ENCODE peak calls at places on chromosomes 5 and 9, in nine cellular contexts. Q is esophagus muscularis mucosa, C is lower lobe of right lung, E is astrocyte of the spinal cord, R is kidney, O is progenitor cell of endocrine pancreas, Y is fibroblast of lung, W is fibroblast of mammary gland, S is uterus. J is an unnamed sample.
A peak's percentile ranks its signal among the peaks of the same experiment; 100 is the strongest.

GRCh38 chr9:87301381-87301780 is 196.3 kb upstream of the DAPK1 start:
- DNase-seq in Q (no peak), C (no peak), E (no peak), R (no peak), O (no peak), Y (no peak), W (peak; percentile 31), S (peak; percentile 50), J (no peak)

GRCh38 chr5:149445739-149446369 is 66.8 kb upstream of the IL17B start:
- DNase-seq in Q (no peak), C (no peak), E (peak; percentile 98), R (no peak), O (no peak), Y (peak; percentile 99), W (peak; percentile 99), S (peak; percentile 83), J (no peak)

GRCh38 chr9:14670718-14671117 is 22.5 kb downstream of the ZDHHC21 start:
- DNase-seq in Q (no peak), C (no peak), E (peak; percentile 44), R (no peak), O (no peak), Y (peak; percentile 58), W (peak; percentile 54), S (no peak), J (no peak)

GRCh38 chr5:130871346-130872086 is 293.5 kb downstream of the HINT1 start:
- DNase-seq in Q (no peak), C (no peak), E (peak; percentile 20), R (no peak), O (no peak), Y (peak; percentile 5), W (peak; percentile 73), S (no peak), J (no peak)

GRCh38 chr5:37950436-37950835 is 110.6 kb upstream of the GDNF start:
- DNase-seq in Q (no peak), C (no peak), E (no peak), R (no peak), O (no peak), Y (peak; percentile 21), W (no peak), S (no peak), J (no peak)

GRCh38 chr5:156871212-156871611 is 21.1 kb downstream of the PPP1R2B start:
- DNase-seq in Q (no peak), C (no peak), E (no peak), R (no peak), O (no peak), Y (no peak), W (no peak), S (no peak), J (no peak)

GRCh38 chr9:277595-278330 is 63.1 kb downstream of the DOCK8 start:
- DNase-seq in Q (no peak), C (no peak), E (no peak), R (no peak), O (no peak), Y (no peak), W (no peak), S (no peak), J (no peak)

GRCh38 chr5:131462479-131462878 is 172.6 kb downstream of the RAPGEF6 start:
- DNase-seq in Q (no peak), C (no peak), E (no peak), R (no peak), O (no peak), Y (no peak), W (no peak), S (no peak), J (no peak)

GRCh38 chr5:131773805-131774204 is 23.0 kb downstream of the FNIP1 start:
- DNase-seq in Q (no peak), C (no peak), E (no peak), R (no peak), O (no peak), Y (no peak), W (no peak), S (no peak), J (no peak)

GRCh38 chr5:179914032-179914755 is 6.5 kb upstream of the TBC1D9B start:
- DNase-seq in Q (no peak), C (no peak), E (peak; percentile 35), R (no peak), O (no peak), Y (peak; percentile 42), W (peak; percentile 59), S (no peak), J (peak; percentile 36)

GRCh38 chr9:5714501-5715401 is 85.8 kb downstream of the RIC1 start:
- DNase-seq in Q (no peak), C (no peak), E (peak; percentile 45), R (no peak), O (no peak), Y (peak; percentile 47), W (peak; percentile 57), S (no peak), J (no peak)

GRCh38 chr5:133354323-133355161 is 257.8 kb downstream of the FSTL4 start:
- DNase-seq in Q (no peak), C (no peak), E (no peak), R (no peak), O (no peak), Y (no peak), W (no peak), S (no peak), J (no peak)

GRCh38 chr5:137778772-137779564 is 24.8 kb upstream of the HNRNPA0 start:
- DNase-seq in Q (no peak), C (no peak), E (peak; percentile 50), R (no peak), O (no peak), Y (peak; percentile 33), W (peak; percentile 60), S (no peak), J (no peak)

GRCh38 chr5:113214026-113214425 is 220.8 kb downstream of the TSSK1B start:
- DNase-seq in Q (peak; percentile 50), C (no peak), E (peak; percentile 52), R (no peak), O (no peak), Y (peak; percentile 61), W (no peak), S (no peak), J (no peak)

GRCh38 chr5:177100714-177101121 is 14.0 kb downstream of the FGFR4 start:
- DNase-seq in Q (no peak), C (no peak), E (no peak), R (no peak), O (no peak), Y (no peak), W (no peak), S (no peak), J (no peak)

DNA sequence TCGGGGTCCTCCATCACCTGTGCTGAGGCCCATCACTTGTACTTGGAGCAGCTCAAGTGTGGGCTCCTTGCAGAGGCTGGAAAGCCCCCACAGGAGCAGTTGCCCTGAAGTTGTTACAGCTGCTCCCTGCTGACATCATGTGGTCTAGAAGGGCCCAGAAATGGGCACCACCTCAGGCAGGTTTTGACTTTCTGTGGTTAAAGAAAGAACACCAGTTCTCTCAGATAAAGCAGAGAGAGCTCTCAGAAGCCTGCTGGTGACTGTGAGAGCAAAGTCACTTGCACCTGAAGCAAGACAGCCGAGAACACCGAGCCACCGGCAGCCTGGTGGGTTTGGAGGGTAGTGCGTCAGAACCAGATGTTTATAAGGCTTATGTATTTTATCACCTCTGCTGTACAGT is 70.4 kb downstream of the MVB12B start:
- DNase-seq in Q (no peak), C (no peak), E (no peak), R (no peak), O (no peak), Y (no peak), W (no peak), S (no peak), J (no peak)
- TF ChIP-seq CTCF in Q (no peak), C (peak; percentile 20), E (no peak), R (no peak), O (peak; percentile 37), Y (no peak), W (no peak), S (no peak), J (peak; percentile 42)

GRCh38 chr5:58087905-58088304 is 372.0 kb downstream of the PLK2 start:
- DNase-seq in Q (no peak), C (no peak), E (no peak), R (no peak), O (no peak), Y (no peak), W (no peak), S (no peak), J (no peak)

GRCh38 chr5:58094031-58094430 is 365.9 kb downstream of the PLK2 start:
- DNase-seq in Q (no peak), C (no peak), E (no peak), R (no peak), O (no peak), Y (no peak), W (peak; percentile 11), S (no peak), J (no peak)

GRCh38 chr5:58087131-58087530 is 372.8 kb downstream of the PLK2 start:
- DNase-seq in Q (no peak), C (no peak), E (no peak), R (no peak), O (no peak), Y (no peak), W (no peak), S (no peak), J (no peak)

GRCh38 chr5:58088941-58089340 is 370.9 kb downstream of the PLK2 start:
- DNase-seq in Q (no peak), C (no peak), E (no peak), R (no peak), O (no peak), Y (peak; percentile 17), W (no peak), S (no peak), J (no peak)

DNA sequence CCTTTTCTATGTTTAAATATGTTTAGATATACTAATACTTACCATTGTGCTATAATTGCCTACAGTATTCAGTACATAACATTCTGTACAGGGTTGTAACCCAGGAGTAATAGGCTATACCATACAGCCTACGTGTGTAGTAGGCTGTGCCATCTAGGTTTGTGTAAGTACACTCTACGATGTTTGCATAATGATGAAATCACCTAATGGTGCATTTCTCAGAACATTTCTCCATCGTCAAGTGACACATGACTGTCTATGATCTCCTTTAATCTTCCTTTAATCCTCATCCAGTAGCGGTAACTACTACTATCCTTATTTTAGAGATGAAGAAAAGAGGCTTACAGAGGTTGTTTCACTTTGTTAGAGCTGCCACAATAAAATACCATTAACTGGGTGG is 369.2 kb downstream of the PLK2 start:
- DNase-seq in Q (no peak), C (no peak), E (no peak), R (no peak), O (no peak), Y (no peak), W (no peak), S (no peak), J (no peak)
- TF ChIP-seq CTCF in Q (no peak), C (no peak), E (no peak), R (no peak), O (no peak), Y (no peak), W (no peak), S (no peak), J (no peak)

DNA sequence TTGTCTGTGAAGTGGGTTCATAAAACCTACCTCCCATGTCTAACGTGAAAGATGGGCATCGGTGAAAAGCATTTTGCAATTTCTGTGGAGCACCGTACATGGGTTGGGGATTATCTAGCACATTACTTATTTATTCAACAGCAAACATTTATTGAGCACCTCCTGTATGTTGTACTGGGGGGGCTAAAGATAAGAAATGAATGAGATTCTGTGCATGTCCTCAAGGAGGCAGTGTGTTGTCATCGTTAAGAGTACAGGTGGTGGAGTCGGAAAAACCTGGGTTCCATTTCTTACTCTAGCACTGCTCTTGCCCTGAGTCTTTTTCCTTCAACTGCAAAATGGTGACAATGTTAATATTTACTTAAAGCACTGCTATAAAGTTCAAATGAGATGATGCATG is 30.4 kb upstream of the DENND1A start:
- DNase-seq in Q (no peak), C (no peak), E (no peak), R (no peak), O (no peak), Y (no peak), W (no peak), S (no peak), J (no peak)
- TF ChIP-seq CTCF in Q (no peak), C (no peak), E (no peak), R (no peak), O (peak; percentile 3), Y (no peak), W (peak; percentile 12), S (no peak), J (peak; percentile 27)

GRCh38 chr5:15993934-15994333 is 185.7 kb downstream of the MARCHF11 start:
- DNase-seq in Q (no peak), C (no peak), E (peak; percentile 2), R (no peak), O (no peak), Y (peak; percentile 13), W (peak; percentile 20), S (no peak), J (no peak)
- TF ChIP-seq CTCF in Q (no peak), C (no peak), E (peak; percentile 37), R (no peak), O (no peak), Y (peak; percentile 52), W (peak; percentile 40), S (no peak), J (peak; percentile 68)

J was measured in chondrocyte.